ENCODE peak calls at places on chromosomes 1 and 21, in five cellular contexts. One of them, this sample, is unnamed.

GRCh38 chr1:58854576-58854975 is 70.7 kb upstream of the JUN start:
- DNase-seq in astrocyte of the cerebellum: no peak
- DNase-seq in DND-41: peak
- DNase-seq in brain microvascular endothelial cell: no peak
- DNase-seq in HFFc6: no peak
- DNase-seq in this sample: no peak

GRCh38 chr1:8547791-8548190 is 229.9 kb downstream of the SLC45A1 start:
- DNase-seq in brain microvascular endothelial cell: no peak
- DNase-seq in DND-41: no peak
- DNase-seq in HFFc6: no peak
- DNase-seq in astrocyte of the cerebellum: no peak
- DNase-seq in this sample: no peak

GRCh38 chr1:226201029-226201593 is 14.6 kb upstream of the ACBD3 start:
- DNase-seq in brain microvascular endothelial cell: no peak
- DNase-seq in DND-41: no peak
- DNase-seq in astrocyte of the cerebellum: no peak
- DNase-seq in HFFc6: no peak
- DNase-seq in this sample: no peak

GRCh38 chr1:182137546-182137945 is 76.0 kb upstream of the ZNF648 start:
- DNase-seq in HFFc6: no peak
- DNase-seq in astrocyte of the cerebellum: no peak
- DNase-seq in brain microvascular endothelial cell: no peak
- DNase-seq in DND-41: no peak
- DNase-seq in this sample: no peak

GRCh38 chr1:185695299-185695698 is 38.9 kb upstream of the HMCN1 start:
- DNase-seq in brain microvascular endothelial cell: no peak
- DNase-seq in astrocyte of the cerebellum: no peak
- DNase-seq in DND-41: no peak
- DNase-seq in HFFc6: no peak
- DNase-seq in this sample: no peak

GRCh38 chr1:26529655-26530539 is at the start of gene RPS6KA1:
- DNase-seq in brain microvascular endothelial cell: no peak
- DNase-seq in DND-41: peak
- DNase-seq in HFFc6: no peak
- DNase-seq in astrocyte of the cerebellum: no peak
- DNase-seq in this sample: peak

GRCh38 chr1:22665752-22666151 is 12.7 kb downstream of the C1QB start:
- DNase-seq in brain microvascular endothelial cell: peak
- DNase-seq in DND-41: no peak
- DNase-seq in astrocyte of the cerebellum: no peak
- DNase-seq in HFFc6: peak
- DNase-seq in this sample: no peak

GRCh38 chr1:11501491-11501897 is 22.5 kb downstream of the DISP3 start:
- DNase-seq in brain microvascular endothelial cell: no peak
- DNase-seq in HFFc6: no peak
- DNase-seq in astrocyte of the cerebellum: no peak
- DNase-seq in DND-41: no peak
- DNase-seq in this sample: no peak

GRCh38 chr1:206429421-206429820 is 40.9 kb upstream of the IKBKE start:
- DNase-seq in DND-41: no peak
- DNase-seq in astrocyte of the cerebellum: no peak
- DNase-seq in brain microvascular endothelial cell: no peak
- DNase-seq in HFFc6: no peak
- DNase-seq in this sample: no peak

GRCh38 chr1:20426923-20427322 is 59.1 kb downstream of the CAMK2N1 start:
- DNase-seq in astrocyte of the cerebellum: peak
- DNase-seq in brain microvascular endothelial cell: peak
- DNase-seq in HFFc6: peak
- DNase-seq in DND-41: no peak
- DNase-seq in this sample: no peak

GRCh38 chr1:165928075-165928731 is 100.8 kb downstream of the UCK2 start:
- DNase-seq in HFFc6: peak
- DNase-seq in DND-41: peak
- DNase-seq in brain microvascular endothelial cell: peak
- DNase-seq in astrocyte of the cerebellum: peak
- DNase-seq in this sample: no peak

GRCh38 chr1:112636597-112637256 is 17.1 kb downstream of the CAPZA1 start:
- DNase-seq in brain microvascular endothelial cell: no peak
- DNase-seq in astrocyte of the cerebellum: no peak
- DNase-seq in DND-41: no peak
- DNase-seq in HFFc6: no peak
- DNase-seq in this sample: no peak

GRCh38 chr1:9326596-9326995 is 33.9 kb downstream of the SPSB1 start:
- DNase-seq in HFFc6: peak
- DNase-seq in brain microvascular endothelial cell: peak
- DNase-seq in astrocyte of the cerebellum: peak
- DNase-seq in DND-41: no peak
- DNase-seq in this sample: no peak

GRCh38 chr21:25881524-25882376 is 147.0 kb downstream of the GABPA start:
- DNase-seq in DND-41: peak
- DNase-seq in brain microvascular endothelial cell: peak
- DNase-seq in HFFc6: peak
- DNase-seq in astrocyte of the cerebellum: peak
- DNase-seq in this sample: peak

GRCh38 chr1:12052008-12052573 is 11.0 kb upstream of the TNFRSF8 start:
- DNase-seq in DND-41: no peak
- DNase-seq in HFFc6: peak
- DNase-seq in brain microvascular endothelial cell: peak
- DNase-seq in astrocyte of the cerebellum: peak
- DNase-seq in this sample: no peak

GRCh38 chr1:162166934-162167615 is 97.6 kb downstream of the NOS1AP start:
- DNase-seq in DND-41: no peak
- DNase-seq in astrocyte of the cerebellum: no peak
- DNase-seq in HFFc6: no peak
- DNase-seq in brain microvascular endothelial cell: no peak
- DNase-seq in this sample: no peak

GRCh38 chr1:228884615-228885566 is 149.6 kb downstream of the RHOU start:
- DNase-seq in HFFc6: no peak
- DNase-seq in astrocyte of the cerebellum: no peak
- DNase-seq in brain microvascular endothelial cell: no peak
- DNase-seq in DND-41: no peak
- DNase-seq in this sample: no peak

GRCh38 chr1:209267968-209268367 is 315.5 kb upstream of the CAMK1G start:
- DNase-seq in brain microvascular endothelial cell: no peak
- DNase-seq in astrocyte of the cerebellum: no peak
- DNase-seq in HFFc6: no peak
- DNase-seq in DND-41: no peak
- DNase-seq in this sample: no peak

GRCh38 chr1:161718559-161719324 is 2.6 kb upstream of the FCRLB start:
- DNase-seq in brain microvascular endothelial cell: no peak
- DNase-seq in astrocyte of the cerebellum: no peak
- DNase-seq in DND-41: no peak
- DNase-seq in HFFc6: no peak
- DNase-seq in this sample: no peak

GRCh38 chr1:156479093-156480014 is 21.2 kb downstream of the MEF2D start:
- DNase-seq in HFFc6: no peak
- DNase-seq in astrocyte of the cerebellum: no peak
- DNase-seq in DND-41: no peak
- DNase-seq in brain microvascular endothelial cell: no peak
- DNase-seq in this sample: no peak

GRCh38 chr1:85850238-85850637 is 142.0 kb upstream of the ZNHIT6 start:
- DNase-seq in DND-41: no peak
- DNase-seq in HFFc6: peak
- DNase-seq in astrocyte of the cerebellum: peak
- DNase-seq in brain microvascular endothelial cell: peak
- DNase-seq in this sample: no peak

GRCh38 chr1:74726063-74726462 is 6.8 kb downstream of the CRYZ start:
- DNase-seq in astrocyte of the cerebellum: no peak
- DNase-seq in HFFc6: no peak
- DNase-seq in brain microvascular endothelial cell: no peak
- DNase-seq in DND-41: no peak
- DNase-seq in this sample: no peak

GRCh38 chr1:91829293-91830153 is 56.4 kb downstream of the TGFBR3 start:
- DNase-seq in brain microvascular endothelial cell: no peak
- DNase-seq in DND-41: no peak
- DNase-seq in HFFc6: no peak
- DNase-seq in astrocyte of the cerebellum: no peak
- DNase-seq in this sample: no peak

GRCh38 chr1:156661932-156662587 is 15.1 kb downstream of the NES start:
- DNase-seq in DND-41: no peak
- DNase-seq in brain microvascular endothelial cell: peak
- DNase-seq in HFFc6: no peak
- DNase-seq in astrocyte of the cerebellum: no peak
- DNase-seq in this sample: no peak

GRCh38 chr1:2493691-2494322 is 17.7 kb downstream of the PLCH2 start:
- DNase-seq in brain microvascular endothelial cell: no peak
- DNase-seq in DND-41: peak
- DNase-seq in astrocyte of the cerebellum: peak
- DNase-seq in HFFc6: no peak
- DNase-seq in this sample: no peak

GRCh38 chr1:117512728-117513321 is 93.0 kb upstream of the TENT5C start:
- DNase-seq in brain microvascular endothelial cell: no peak
- DNase-seq in HFFc6: peak
- DNase-seq in DND-41: no peak
- DNase-seq in astrocyte of the cerebellum: peak
- DNase-seq in this sample: no peak

GRCh38 chr1:48610628-48611542 is 138.9 kb upstream of the SPATA6 start:
- DNase-seq in HFFc6: no peak
- DNase-seq in astrocyte of the cerebellum: no peak
- DNase-seq in DND-41: no peak
- DNase-seq in brain microvascular endothelial cell: no peak
- DNase-seq in this sample: no peak

GRCh38 chr1:68565923-68566322 is 69.0 kb upstream of the DEPDC1 start:
- DNase-seq in DND-41: no peak
- DNase-seq in astrocyte of the cerebellum: no peak
- DNase-seq in HFFc6: no peak
- DNase-seq in brain microvascular endothelial cell: no peak
- DNase-seq in this sample: no peak

GRCh38 chr1:160797861-160798273 is 1.9 kb downstream of the LY9 start:
- DNase-seq in HFFc6: no peak
- DNase-seq in brain microvascular endothelial cell: no peak
- DNase-seq in astrocyte of the cerebellum: no peak
- DNase-seq in DND-41: peak
- DNase-seq in this sample: no peak

GRCh38 chr21:36798461-36798860 is 99.5 kb downstream of the SIM2 start:
- DNase-seq in HFFc6: no peak
- DNase-seq in astrocyte of the cerebellum: no peak
- DNase-seq in brain microvascular endothelial cell: no peak
- DNase-seq in DND-41: no peak
- DNase-seq in this sample: no peak

GRCh38 chr1:90924982-90925381 is 96.9 kb downstream of the ZNF644 start:
- DNase-seq in brain microvascular endothelial cell: peak
- DNase-seq in DND-41: no peak
- DNase-seq in HFFc6: no peak
- DNase-seq in astrocyte of the cerebellum: no peak
- DNase-seq in this sample: no peak

DNA sequence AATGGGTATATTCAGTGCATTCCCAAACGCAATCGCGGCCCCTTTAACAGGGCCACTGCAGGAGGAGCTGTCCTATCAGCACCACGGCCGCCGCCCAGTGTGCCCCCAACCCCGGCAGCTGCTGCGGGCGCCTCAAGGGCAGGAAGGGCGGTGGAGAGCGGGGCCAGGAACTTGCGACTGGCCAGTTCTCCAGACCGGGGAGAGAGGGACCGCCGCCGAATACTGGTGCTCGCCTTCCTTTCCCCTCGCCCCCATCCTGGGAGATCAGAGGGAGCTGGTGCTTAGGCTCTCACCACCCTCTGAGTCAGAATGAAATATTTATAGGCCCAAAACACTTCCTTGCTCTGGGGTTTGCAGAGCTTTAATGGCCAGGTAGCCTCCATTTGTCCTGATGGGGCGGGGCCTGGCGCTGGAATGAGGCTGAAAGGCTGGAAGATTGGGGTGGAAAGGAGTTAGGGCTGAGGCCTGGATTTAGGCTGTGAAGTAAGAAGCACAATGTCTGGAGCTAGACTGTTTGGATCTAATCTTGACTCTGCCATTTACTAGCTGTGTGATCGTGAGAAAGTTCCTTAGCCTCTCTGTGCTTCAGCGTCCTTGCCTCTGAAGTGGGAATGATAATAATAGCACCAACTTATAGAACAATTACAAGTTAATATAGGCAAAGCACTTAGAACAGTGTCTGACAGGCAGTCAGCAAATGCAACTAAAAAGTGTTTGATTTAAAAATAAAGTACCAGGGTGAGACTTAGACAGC is 75.5 kb downstream of the NAV1 start:
- DNase-seq in astrocyte of the cerebellum: no peak
- DNase-seq in DND-41: peak
- DNase-seq in HFFc6: no peak
- DNase-seq in brain microvascular endothelial cell: no peak
- DNase-seq in this sample: no peak
- TF ChIP-seq CTCF in astrocyte of the cerebellum: no peak
- TF ChIP-seq CTCF in DND-41: no peak
- TF ChIP-seq CTCF in HFFc6: no peak
- TF ChIP-seq CTCF in brain microvascular endothelial cell: no peak
- TF ChIP-seq CTCF in this sample: no peak

DNA sequence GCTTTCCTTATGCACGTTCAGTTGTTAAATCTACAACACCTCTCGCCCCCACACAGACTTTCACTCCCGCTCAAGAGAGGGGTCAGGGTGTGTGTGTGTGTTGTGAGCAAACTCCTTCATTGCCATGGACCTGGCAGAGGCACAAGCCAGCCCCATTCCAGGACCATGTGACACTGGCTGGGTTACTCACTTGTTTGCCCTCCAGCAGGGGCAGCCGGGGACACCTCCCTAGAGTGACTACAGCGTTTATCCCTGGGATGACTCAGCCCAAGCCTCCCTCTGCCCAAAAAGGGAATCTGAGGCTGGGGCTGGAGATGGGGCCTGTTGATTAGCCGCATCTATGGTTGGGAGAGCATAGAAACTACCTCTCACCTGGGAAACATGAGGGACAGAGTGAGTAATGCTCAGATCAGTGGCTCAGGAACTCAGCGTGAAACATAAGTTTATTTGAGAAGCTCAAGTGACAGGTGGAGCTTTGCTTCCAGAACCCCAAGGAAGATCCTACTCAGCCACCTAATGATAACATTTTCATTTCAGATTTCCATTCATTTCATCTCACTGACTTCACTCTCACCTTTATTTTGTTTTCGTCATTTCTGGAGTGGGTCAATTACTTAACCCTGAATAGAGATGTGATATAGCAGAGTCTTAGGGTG is 145.3 kb upstream of the DUSP10 start:
- DNase-seq in brain microvascular endothelial cell: peak
- DNase-seq in DND-41: no peak
- DNase-seq in astrocyte of the cerebellum: no peak
- DNase-seq in HFFc6: peak
- DNase-seq in this sample: no peak
- TF ChIP-seq CTCF in brain microvascular endothelial cell: peak
- TF ChIP-seq CTCF in DND-41: no peak
- TF ChIP-seq CTCF in astrocyte of the cerebellum: no peak
- TF ChIP-seq CTCF in HFFc6: peak
- TF ChIP-seq CTCF in this sample: no peak

GRCh38 chr1:52348704-52349301 is 17.2 kb downstream of the CC2D1B start:
- DNase-seq in HFFc6: peak
- DNase-seq in brain microvascular endothelial cell: peak
- DNase-seq in astrocyte of the cerebellum: peak
- DNase-seq in DND-41: no peak
- DNase-seq in this sample: no peak
- TF ChIP-seq CTCF in HFFc6: peak
- TF ChIP-seq CTCF in brain microvascular endothelial cell: peak
- TF ChIP-seq CTCF in astrocyte of the cerebellum: peak
- TF ChIP-seq CTCF in DND-41: peak
- TF ChIP-seq CTCF in this sample: peak

GRCh38 chr1:109466440-109467300 is at the start of gene SYPL2:
- DNase-seq in astrocyte of the cerebellum: no peak
- DNase-seq in DND-41: no peak
- DNase-seq in HFFc6: peak
- DNase-seq in brain microvascular endothelial cell: no peak
- DNase-seq in this sample: no peak
- TF ChIP-seq CTCF in astrocyte of the cerebellum: no peak
- TF ChIP-seq CTCF in DND-41: no peak
- TF ChIP-seq CTCF in HFFc6: peak
- TF ChIP-seq CTCF in brain microvascular endothelial cell: no peak
- TF ChIP-seq CTCF in this sample: no peak